ENCODE peak calls at places on chromosomes 13 and 19, in ten cellular contexts. X, P, E, U, B, C, G, A, L and R are unnamed samples.

GRCh38 chr19:12763100-12763499 is 11.5 kb downstream of the BEST2 start:
- DNase-seq in X (no peak), P (no peak), E (no peak), U (no peak), B (no peak), C (no peak), G (no peak), A (no peak), L (no peak), R (no peak)

GRCh38 chr13:26052136-26052736 is 420 bp upstream of the SHISA2 start:
- DNase-seq in X (no peak), P (no peak), E (no peak), U (no peak), B (no peak), C (no peak), G (no peak), A (no peak), L (no peak), R (peak; percentile 37)

GRCh38 chr19:13091400-13092161 is 11.1 kb downstream of the LYL1 start:
- DNase-seq in X (peak; percentile 88), P (no peak), E (no peak), U (peak; percentile 67), B (peak; percentile 96), C (no peak), G (no peak), A (peak; percentile 65), L (no peak), R (no peak)

GRCh38 chr13:37490176-37490575 is 108.4 kb downstream of the POSTN start:
- DNase-seq in X (no peak), P (no peak), E (no peak), U (no peak), B (no peak), C (no peak), G (no peak), A (no peak), L (no peak), R (no peak)

GRCh38 chr19:23392706-23393105 is 2.6 kb downstream of the ZNF91 start:
- DNase-seq in X (no peak), P (no peak), E (no peak), U (no peak), B (no peak), C (no peak), G (no peak), A (no peak), L (no peak), R (no peak)

GRCh38 chr13:21338651-21339278 is 120.3 kb downstream of the ZDHHC20 start:
- DNase-seq in X (no peak), P (no peak), E (no peak), U (no peak), B (no peak), C (no peak), G (no peak), A (peak; percentile 76), L (no peak), R (no peak)

GRCh38 chr19:17232258-17232657 is 6.2 kb downstream of the OCEL1 start:
- DNase-seq in X (no peak), P (no peak), E (no peak), U (no peak), B (no peak), C (no peak), G (no peak), A (no peak), L (no peak), R (no peak)

GRCh38 chr19:28701491-28701890 is 511.5 kb downstream of the UQCRFS1 start:
- DNase-seq in X (no peak), P (no peak), E (peak; percentile 26), U (no peak), B (no peak), C (no peak), G (no peak), A (no peak), L (no peak), R (no peak)

GRCh38 chr13:60627071-60627686 is 230.2 kb downstream of the TDRD3 start:
- DNase-seq in X (no peak), P (peak; percentile 6), E (peak; percentile 29), U (no peak), B (no peak), C (peak; percentile 52), G (no peak), A (peak; percentile 91), L (no peak), R (no peak)

DNA sequence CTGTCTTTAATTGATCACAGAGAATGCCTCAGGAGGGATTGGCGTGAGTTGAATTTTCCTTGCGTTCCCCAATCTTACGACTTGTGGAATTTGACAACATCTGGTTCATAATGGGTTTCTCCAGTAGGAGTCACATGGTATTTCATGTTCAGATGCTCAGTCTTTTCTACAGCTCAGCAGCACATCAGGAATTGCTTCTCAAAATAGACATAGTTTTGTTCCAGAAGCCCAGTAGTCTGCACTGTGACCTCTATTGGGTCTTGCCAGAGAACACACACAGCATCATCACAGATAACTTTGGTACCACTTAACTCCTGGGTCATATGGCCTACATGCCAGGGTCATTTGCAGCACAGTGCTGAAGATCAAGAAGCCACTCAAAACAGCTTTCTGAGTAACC is 282.5 kb upstream of the HTR2A start:
- DNase-seq in X (no peak), P (no peak), E (no peak), U (no peak), B (no peak), C (no peak), G (no peak), A (no peak), L (no peak), R (no peak)
- H3K4me1 ChIP-seq in X (no peaks in the 10 kb centered on the region), P (no peaks in the 10 kb centered on the region), E (peaks cover 9% of the 10 kb centered on the region), U (no peaks in the 10 kb centered on the region), B (peaks cover 2% of the 10 kb centered on the region), C (no peaks in the 10 kb centered on the region), G (no peaks in the 10 kb centered on the region), A (no peaks in the 10 kb centered on the region), L (no peaks in the 10 kb centered on the region), R (no peaks in the 10 kb centered on the region)

DNA sequence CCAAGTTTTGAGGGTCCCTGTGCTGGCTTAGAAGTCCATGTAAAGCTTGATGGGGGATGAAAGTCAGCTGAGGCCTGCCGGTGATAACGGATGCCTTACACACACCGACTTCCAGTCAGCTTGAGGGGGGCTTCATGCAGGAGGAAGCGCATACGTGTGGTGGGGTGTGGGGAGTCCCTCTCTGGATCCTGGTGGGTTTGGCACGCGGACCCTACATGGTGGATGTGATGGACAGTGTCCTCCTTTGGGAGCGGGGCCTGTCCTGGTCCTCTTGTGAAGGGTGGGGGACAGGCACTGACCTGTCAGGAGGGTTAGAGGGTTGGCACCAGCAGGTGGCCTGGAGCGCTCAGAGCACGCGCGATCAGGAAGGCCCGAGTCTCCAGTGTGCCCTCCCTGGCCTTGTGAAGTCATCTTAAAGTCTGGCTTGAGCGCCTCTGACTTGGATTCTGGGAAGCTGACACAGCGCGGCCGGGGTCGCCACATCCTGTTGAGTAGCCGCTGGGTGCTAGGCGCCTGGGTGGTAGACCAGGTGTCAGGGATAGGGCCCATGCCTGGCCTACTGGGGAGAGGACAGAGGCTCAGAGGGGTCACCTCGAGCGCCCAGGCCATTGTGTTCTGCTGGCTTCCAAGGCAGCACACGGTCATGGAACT is 2.9 kb downstream of the DAZAP1 start:
- DNase-seq in X (no peak), P (no peak), E (no peak), U (no peak), B (no peak), C (no peak), G (no peak), A (no peak), L (no peak), R (no peak)
- H3K27ac ChIP-seq in X (peak overlapping the region; percentile 6), P (no peak overlapping the region), E (no peak overlapping the region), U (peak overlapping the region; percentile 95), B (no peak overlapping the region), C (no peak overlapping the region), G (no peak overlapping the region), A (no peak overlapping the region), L (no peak overlapping the region), R (peak overlapping the region; percentile 93)

GRCh38 chr19:10010939-10011338 is 635 bp upstream of the COL5A3 start:
- DNase-seq in X (no peak), P (no peak), E (no peak), U (no peak), B (no peak), C (no peak), G (no peak), A (no peak), L (no peak), R (no peak)

GRCh38 chr19:10009269-10009665 is 1.0 kb downstream of the COL5A3 start:
- DNase-seq in X (peak; percentile 79), P (no peak), E (no peak), U (peak; percentile 82), B (peak; percentile 75), C (peak; percentile 70), G (peak; percentile 4), A (peak; percentile 93), L (peak; percentile 59), R (peak; percentile 32)

GRCh38 chr19:10009714-10010224 is 535 bp downstream of the COL5A3 start:
- DNase-seq in X (no peak), P (no peak), E (no peak), U (no peak), B (no peak), C (no peak), G (no peak), A (no peak), L (no peak), R (no peak)

GRCh38 chr19:10011974-10012373 is 1.3 kb upstream of the RDH8 start:
- DNase-seq in X (no peak), P (no peak), E (no peak), U (no peak), B (no peak), C (no peak), G (no peak), A (no peak), L (no peak), R (no peak)

GRCh38 chr19:10010247-10010691 is at the start of gene COL5A3:
- DNase-seq in X (peak; percentile 59), P (no peak), E (no peak), U (peak; percentile 71), B (peak; percentile 75), C (no peak), G (no peak), A (peak; percentile 69), L (no peak), R (peak; percentile 42)
- H3K4me1 ChIP-seq in X (no peaks in the 10 kb centered on the region), P (peaks cover 20% of the 10 kb centered on the region), E (peaks cover 25% of the 10 kb centered on the region), U (no peaks in the 10 kb centered on the region), B (peaks cover 35% of the 10 kb centered on the region), C (peaks cover 17% of the 10 kb centered on the region), G (peaks cover 3% of the 10 kb centered on the region), A (no peaks in the 10 kb centered on the region), L (peaks cover 11% of the 10 kb centered on the region), R (no peaks in the 10 kb centered on the region)

GRCh38 chr13:111211789-111212516 is 96.8 kb downstream of the ARHGEF7 start:
- DNase-seq in X (no peak), P (no peak), E (peak; percentile 58), U (no peak), B (no peak), C (no peak), G (no peak), A (peak; percentile 75), L (no peak), R (no peak)
- H3K27ac ChIP-seq in X (peak overlapping the region; percentile 47), P (no peak overlapping the region), E (peak overlapping the region; percentile 73), U (peak overlapping the region; percentile 88), B (peak overlapping the region; percentile 76), C (peak overlapping the region; percentile 67), G (no peak overlapping the region), A (peak overlapping the region; percentile 92), L (no peak overlapping the region), R (no peak overlapping the region)

GRCh38 chr19:10894911-10895213 is 23.5 kb downstream of the CARM1 start:
- DNase-seq in X (no peak), P (no peak), E (no peak), U (no peak), B (no peak), C (no peak), G (no peak), A (peak; percentile 52), L (no peak), R (no peak)
- H3K4me1 ChIP-seq in X (no peaks in the 10 kb centered on the region), P (peaks cover 20% of the 10 kb centered on the region), E (no peaks in the 10 kb centered on the region), U (peaks cover 87% of the 10 kb centered on the region), B (peaks cover 4% of the 10 kb centered on the region), C (peaks cover 25% of the 10 kb centered on the region), G (no peaks in the 10 kb centered on the region), A (no peaks in the 10 kb centered on the region), L (no peaks in the 10 kb centered on the region), R (peaks cover 9% of the 10 kb centered on the region)